ENCODE peak calls at places on chromosomes 12 and 14, in five cellular contexts. D is cardiac fibroblast, X is pancreas, M is fibroblast of lung, K is A549. C is an unnamed sample.

GRCh38 chr14:101132588-101132987 is 229.1 kb upstream of the RTL1 start:
- DNase-seq in D (no peak), X (no peak), M (no peak), K (no peak), C (no peak)

GRCh38 chr12:62861586-62861985 is 73.4 kb downstream of the PPM1H start:
- DNase-seq in D (peak), X (no peak), M (no peak), K (no peak), C (peak)

GRCh38 chr12:42284157-42284556 is 41.7 kb downstream of the ZCRB1 start:
- DNase-seq in D (no peak), X (no peak), M (no peak), K (no peak), C (no peak)

GRCh38 chr14:52950410-52950897 is 396 bp downstream of the FERMT2 start:
- DNase-seq in D (peak), X (peak), M (peak), K (peak), C (peak)

GRCh38 chr14:104399432-104400155 is 180.0 kb upstream of the C14orf180 start:
- DNase-seq in D (no peak), X (peak), M (no peak), K (no peak), C (no peak)

GRCh38 chr12:90335561-90335960 is 619.4 kb downstream of the CCER1 start:
- DNase-seq in D (no peak), X (no peak), M (no peak), K (no peak), C (peak)

GRCh38 chr12:124457287-124458219 is 109.9 kb downstream of the NCOR2 start:
- DNase-seq in D (peak), X (no peak), M (peak), K (no peak), C (peak)

GRCh38 chr12:65123435-65124063 is 2.4 kb upstream of the WIF1 start:
- DNase-seq in D (peak), X (no peak), M (peak), K (peak), C (peak)

GRCh38 chr12:133156125-133156690 is 25.1 kb upstream of the ZNF268 start:
- DNase-seq in D (peak), X (no peak), M (peak), K (peak), C (no peak)

GRCh38 chr12:13444076-13444475 is 247.6 kb downstream of the EMP1 start:
- DNase-seq in D (no peak), X (no peak), M (no peak), K (no peak), C (no peak)

GRCh38 chr14:29240046-29240445 is 473.5 kb downstream of the FOXG1 start:
- DNase-seq in D (peak), X (no peak), M (peak), K (peak), C (peak)

GRCh38 chr14:32038876-32039275 is 38.2 kb upstream of the ARHGAP5 start:
- DNase-seq in D (no peak), X (no peak), M (peak), K (no peak), C (no peak)

GRCh38 chr12:94987806-94988205 is 15.7 kb downstream of the NDUFA12 start:
- DNase-seq in D (no peak), X (no peak), M (no peak), K (no peak), C (no peak)

GRCh38 chr14:102085503-102085902 is 1.3 kb downstream of the HSP90AA1 start:
- DNase-seq in D (no peak), X (no peak), M (no peak), K (no peak), C (no peak)

GRCh38 chr12:89504560-89505346 is 19.8 kb downstream of the GALNT4 start:
- DNase-seq in D (peak), X (no peak), M (peak), K (no peak), C (no peak)

GRCh38 chr14:24432259-24433131 is 2.7 kb downstream of the KHNYN start:
- DNase-seq in D (no peak), X (peak), M (no peak), K (no peak), C (no peak)

GRCh38 chr14:39229222-39229543 is 4.5 kb upstream of the MIA2 start:
- DNase-seq in D (peak), X (no peak), M (no peak), K (no peak), C (peak)

GRCh38 chr14:51401272-51401671 is 161.2 kb downstream of the TMX1 start:
- DNase-seq in D (peak), X (no peak), M (no peak), K (peak), C (peak)

GRCh38 chr14:68261092-68261842 is 441.7 kb downstream of the RAD51B start:
- DNase-seq in D (no peak), X (no peak), M (no peak), K (no peak), C (no peak)

GRCh38 chr12:122999196-122999946 is 18.9 kb downstream of the ARL6IP4 start:
- DNase-seq in D (no peak), X (no peak), M (no peak), K (no peak), C (no peak)

GRCh38 chr12:94560416-94561221 is 89.7 kb downstream of the TMCC3 start:
- DNase-seq in D (peak), X (no peak), M (peak), K (no peak), C (no peak)

GRCh38 chr12:10256064-10256463 is 43.4 kb downstream of the GABARAPL1 start:
- DNase-seq in D (no peak), X (no peak), M (no peak), K (no peak), C (no peak)

GRCh38 chr14:90499121-90499520 is 102.3 kb downstream of the CALM1 start:
- DNase-seq in D (no peak), X (peak), M (no peak), K (no peak), C (no peak)

GRCh38 chr12:64392221-64392620 is 1.7 kb upstream of the C12orf56 start:
- DNase-seq in D (peak), X (no peak), M (peak), K (peak), C (peak)

GRCh38 chr14:48333221-48333910 is 658.0 kb upstream of the MDGA2 start:
- DNase-seq in D (no peak), X (no peak), M (no peak), K (no peak), C (no peak)

GRCh38 chr12:113396828-113397496 is 6.7 kb downstream of the SDS start:
- DNase-seq in D (no peak), X (no peak), M (no peak), K (no peak), C (no peak)

DNA sequence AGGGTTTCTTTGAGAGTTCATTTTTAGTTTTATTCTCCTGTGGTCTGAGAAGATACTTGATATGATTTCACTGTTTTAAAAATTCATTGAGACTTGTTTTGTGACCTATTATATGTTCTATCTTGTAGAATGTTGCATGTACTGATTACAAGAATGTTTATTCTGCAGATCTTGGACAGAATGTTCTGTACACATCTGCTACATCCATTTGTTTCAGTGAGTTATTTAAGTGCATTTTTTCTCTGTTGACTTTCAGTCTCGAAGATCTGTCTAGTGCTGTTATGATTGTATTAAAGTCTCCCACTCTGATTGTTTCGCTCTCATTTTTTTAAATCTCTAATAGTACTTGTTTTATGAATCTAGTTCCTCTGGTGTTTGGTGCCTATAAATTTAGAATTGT is 1319.8 kb downstream of the TMEM121 start:
- DNase-seq in D (peak), X (no peak), M (no peak), K (no peak), C (no peak)
- H3K4me3 ChIP-seq in D (no peak), X (no peak), M (no peak), K (peak), C (no peak)

GRCh38 chr12:15982921-15983320 is 71.8 kb downstream of the DERA start:
- DNase-seq in D (no peak), X (no peak), M (no peak), K (no peak), C (no peak)

GRCh38 chr12:15984097-15984800 is 73.1 kb downstream of the DERA start:
- DNase-seq in D (peak), X (no peak), M (no peak), K (no peak), C (no peak)

GRCh38 chr12:15984963-15985362 is 73.8 kb downstream of the DERA start:
- DNase-seq in D (no peak), X (no peak), M (no peak), K (no peak), C (no peak)

GRCh38 chr12:15988983-15989382 is 77.9 kb downstream of the DERA start:
- DNase-seq in D (no peak), X (no peak), M (no peak), K (no peak), C (no peak)

GRCh38 chr12:15987696-15988095 is 76.6 kb downstream of the DERA start:
- DNase-seq in D (no peak), X (peak), M (no peak), K (no peak), C (no peak)
- H3K4me3 ChIP-seq in D (no peak), X (no peak), M (no peak), K (no peak), C (no peak)

GRCh38 chr14:96205059-96205993 is 687 bp downstream of the BDKRB2 start:
- DNase-seq in D (no peak), X (no peak), M (no peak), K (no peak), C (no peak)

GRCh38 chr14:96205994-96206392 is 1.4 kb downstream of the BDKRB2 start:
- DNase-seq in D (no peak), X (no peak), M (peak), K (no peak), C (peak)

GRCh38 chr14:96203635-96204034 is 1.0 kb upstream of the BDKRB2 start:
- DNase-seq in D (no peak), X (no peak), M (no peak), K (no peak), C (no peak)

GRCh38 chr14:96203116-96203515 is 1.5 kb upstream of the BDKRB2 start:
- DNase-seq in D (no peak), X (no peak), M (no peak), K (no peak), C (no peak)

DNA sequence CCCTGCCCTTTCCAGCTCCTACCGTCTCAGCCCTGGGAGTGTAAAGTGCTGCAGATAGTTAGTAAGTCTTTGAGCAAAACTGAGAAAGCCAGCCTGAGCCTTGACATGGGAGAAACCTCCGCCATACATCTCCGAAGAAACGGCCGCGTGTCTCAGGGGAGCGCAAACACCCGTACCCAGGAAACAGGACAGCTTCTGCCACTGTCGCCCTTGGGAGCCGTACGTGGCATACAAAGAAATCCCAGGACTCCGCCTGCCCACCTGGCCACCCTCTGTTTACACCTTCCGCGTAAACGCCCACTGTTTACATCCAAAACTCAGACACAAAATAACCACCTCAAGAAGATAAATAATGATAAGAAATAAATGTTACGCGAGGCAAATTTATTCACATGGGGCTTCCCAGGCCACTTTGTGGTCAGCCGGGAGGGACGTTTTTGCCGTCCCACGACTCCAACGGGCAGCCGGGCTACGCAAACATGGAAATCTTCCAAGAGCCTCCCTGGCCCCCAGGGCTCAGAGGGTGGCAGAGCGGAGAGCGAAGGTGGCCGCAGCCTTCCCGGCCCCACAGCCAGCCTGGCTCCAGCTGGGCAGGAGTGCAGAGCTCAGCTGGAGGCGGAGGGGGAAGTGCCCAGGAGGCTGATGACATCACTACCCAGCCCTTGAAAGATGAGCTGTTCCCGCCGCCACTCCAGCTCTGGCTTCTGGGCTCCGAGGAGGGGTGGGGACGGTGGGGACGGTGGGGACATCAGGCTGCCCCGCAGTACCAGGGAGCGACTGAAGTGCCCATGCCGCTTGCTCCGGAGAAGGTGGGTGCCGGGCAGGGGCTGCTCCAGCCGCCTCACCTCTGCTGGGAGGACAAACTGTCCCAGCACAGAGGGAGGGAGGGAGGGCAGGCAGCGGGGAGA is at the start of gene BDKRB2:
- DNase-seq in D (peak), X (peak), M (peak), K (peak), C (peak)
- H3K4me3 ChIP-seq in D (peak), X (peak), M (peak), K (peak), C (peak)

DNA sequence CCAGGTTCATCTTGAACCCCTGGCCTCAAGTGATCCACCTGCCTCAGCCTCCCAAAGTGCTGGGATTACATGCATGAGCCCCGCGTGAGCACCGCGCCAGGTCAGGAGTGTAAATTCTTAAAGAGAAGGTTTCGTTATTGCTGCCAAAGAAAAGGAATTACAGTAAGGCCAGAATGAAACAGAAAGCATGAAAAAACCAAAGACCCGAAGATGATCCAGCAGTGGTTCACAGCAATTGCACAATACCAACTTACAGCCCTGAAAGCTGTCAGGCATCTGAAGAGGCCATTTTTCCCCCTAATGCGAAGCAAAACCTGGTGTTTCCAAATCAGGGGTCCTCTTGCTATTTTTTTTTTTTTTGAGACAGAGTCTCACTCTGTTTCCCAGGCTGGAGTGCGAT is 10.3 kb downstream of the RBM23 start:
- DNase-seq in D (no peak), X (no peak), M (peak), K (no peak), C (peak)
- H3K4me3 ChIP-seq in D (no peak), X (no peak), M (no peak), K (no peak), C (no peak)

GRCh38 chr14:30873308-30874119 is 845 bp upstream of the COCH start:
- DNase-seq in D (no peak), X (no peak), M (no peak), K (no peak), C (no peak)
- H3K4me3 ChIP-seq in D (no peak), X (no peak), M (no peak), K (peak), C (no peak)

DNA sequence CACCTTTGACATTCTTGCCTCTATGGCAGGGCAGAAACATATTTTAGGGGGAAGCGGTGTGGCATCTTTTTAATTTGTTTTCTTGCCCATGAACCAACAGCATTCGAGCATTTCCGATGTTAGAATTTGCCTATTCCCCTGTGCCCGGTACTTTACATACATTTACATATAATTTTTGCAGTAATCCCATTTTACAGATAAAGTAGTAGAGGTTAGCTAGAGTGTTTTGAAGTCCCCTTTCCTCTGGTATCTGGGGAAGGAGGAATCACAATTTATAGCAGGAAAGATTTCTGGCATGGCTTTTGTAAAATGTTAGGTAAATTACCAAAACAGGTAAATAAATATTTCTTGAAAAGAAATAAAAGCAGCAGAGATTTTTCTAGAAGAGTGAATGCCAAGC is 1.6 kb downstream of the BORCS5 start:
- DNase-seq in D (no peak), X (no peak), M (no peak), K (no peak), C (no peak)
- H3K4me3 ChIP-seq in D (peak), X (no peak), M (peak), K (no peak), C (peak)

GRCh38 chr12:27552886-27553560 is 29.0 kb downstream of the PPFIBP1 start:
- DNase-seq in D (peak), X (no peak), M (peak), K (no peak), C (no peak)
- H3K4me3 ChIP-seq in D (no peak), X (no peak), M (no peak), K (no peak), C (no peak)

DNA sequence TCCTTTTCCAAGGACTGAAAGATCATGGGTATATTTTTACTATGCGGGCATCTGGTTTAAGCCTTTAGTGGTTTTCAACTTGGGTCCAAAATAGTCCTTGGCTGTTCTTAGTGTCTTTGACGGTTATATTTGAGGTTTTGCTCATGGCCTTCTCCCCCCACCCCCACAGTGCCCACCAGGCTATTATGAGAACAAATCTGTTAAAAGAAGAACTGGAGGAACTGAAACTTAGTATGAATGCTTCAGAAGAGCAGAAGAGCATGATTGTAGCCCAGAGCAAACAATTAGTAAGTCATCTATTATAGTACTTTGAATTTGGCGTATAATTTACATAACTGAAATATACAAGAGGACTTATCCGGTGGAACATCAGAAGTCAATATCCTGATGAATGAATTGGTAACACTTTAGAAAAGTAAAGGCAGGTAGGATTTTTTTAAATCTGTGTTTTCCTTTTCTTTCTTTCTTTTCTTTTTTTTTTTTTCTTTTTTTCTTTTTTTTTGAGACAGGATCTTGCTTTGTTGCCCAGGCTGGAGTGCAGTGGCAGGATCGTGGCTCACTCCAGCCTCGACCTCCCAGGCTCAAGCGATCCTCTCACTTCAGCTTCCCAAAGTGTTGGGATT is 71.8 kb upstream of the BCAT1 start:
- DNase-seq in D (no peak), X (no peak), M (no peak), K (no peak), C (no peak)
- H3K4me3 ChIP-seq in D (no peak), X (no peak), M (no peak), K (no peak), C (no peak)

DNA sequence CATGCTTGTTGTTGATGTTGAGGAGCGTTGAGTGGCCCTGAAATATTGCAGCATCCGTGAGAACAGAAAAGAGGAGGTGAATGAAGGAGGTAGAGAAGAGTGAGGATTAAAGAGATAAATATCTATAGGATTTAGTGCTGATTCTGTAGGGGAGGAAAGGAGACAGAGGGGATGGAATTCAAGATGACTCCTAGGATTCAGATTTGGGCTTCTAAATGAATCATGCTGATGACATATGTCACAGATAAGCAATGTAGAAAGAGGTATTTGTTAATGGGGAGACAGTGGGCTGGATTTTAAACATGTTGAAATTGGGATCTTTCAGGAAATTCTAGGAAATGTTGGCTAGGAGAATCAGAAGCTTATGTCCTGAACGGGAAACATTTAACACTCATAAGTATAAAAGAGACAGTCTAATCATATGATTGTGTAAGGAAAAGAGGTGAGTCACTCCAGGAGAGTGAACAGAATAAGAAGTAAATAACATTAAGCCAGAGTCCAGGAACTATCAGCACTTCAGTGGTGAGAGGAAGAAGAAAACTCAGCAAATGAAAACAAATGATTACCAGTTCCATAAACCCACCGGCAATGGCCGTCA is 58.1 kb upstream of the DIO2 start:
- DNase-seq in D (peak), X (no peak), M (peak), K (peak), C (peak)
- H3K4me3 ChIP-seq in D (no peak), X (no peak), M (no peak), K (no peak), C (no peak)

DNA sequence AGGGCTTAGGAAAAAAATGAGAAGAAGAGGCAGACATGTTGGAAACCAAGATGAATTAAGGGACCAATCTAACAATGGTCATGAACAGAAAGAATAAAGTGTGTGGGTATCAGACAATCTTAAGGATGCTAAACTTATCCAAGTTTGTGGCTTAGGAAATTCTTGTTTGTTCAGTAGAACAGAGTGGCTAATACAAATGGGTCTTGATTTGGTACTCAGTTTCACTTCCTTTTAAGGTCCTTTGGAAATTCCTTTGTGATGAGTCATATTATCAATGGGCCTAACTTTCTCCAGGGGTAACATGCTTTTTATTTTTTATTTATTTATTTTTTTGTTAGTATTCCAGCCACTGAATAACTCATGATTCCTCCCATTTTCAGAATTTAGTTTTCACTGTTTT is 1154.7 kb upstream of the FLRT2 start:
- DNase-seq in D (peak), X (no peak), M (peak), K (no peak), C (no peak)
- H3K4me3 ChIP-seq in D (no peak), X (no peak), M (no peak), K (no peak), C (no peak)

C was measured in AG10803.